ENCODE peak calls at places on chromosomes 4 and X, in six cellular contexts. One of them, this sample, is unnamed.

GRCh38 chr4:42347076-42347475 is 50.2 kb upstream of the SHISA3 start:
- DNase-seq in PC-9: no peak
- DNase-seq in body of pancreas: no peak
- DNase-seq in left ventricle myocardium inferior: no peak
- DNase-seq in tibial artery: no peak
- DNase-seq in foreskin fibroblast: no peak
- DNase-seq in this sample: no peak

GRCh38 chrX:150253946-150254615 is 109.0 kb upstream of the MAMLD1 start:
- DNase-seq in foreskin fibroblast: no peak
- DNase-seq in left ventricle myocardium inferior: no peak
- DNase-seq in body of pancreas: no peak
- DNase-seq in tibial artery: no peak
- DNase-seq in PC-9: no peak
- DNase-seq in this sample: no peak

GRCh38 chr4:37542749-37543148 is 143.4 kb downstream of the RELL1 start:
- DNase-seq in tibial artery: no peak
- DNase-seq in left ventricle myocardium inferior: no peak
- DNase-seq in PC-9: no peak
- DNase-seq in body of pancreas: no peak
- DNase-seq in foreskin fibroblast: no peak
- DNase-seq in this sample: no peak

GRCh38 chr4:111943796-111944203 is 201.5 kb upstream of the FAM241A start:
- DNase-seq in PC-9: peak; percentile 39
- DNase-seq in foreskin fibroblast: peak; percentile 50
- DNase-seq in left ventricle myocardium inferior: no peak
- DNase-seq in tibial artery: no peak
- DNase-seq in body of pancreas: peak; percentile 38
- DNase-seq in this sample: no peak

GRCh38 chrX:84634201-84634782 is 132.0 kb upstream of the HDX start:
- DNase-seq in PC-9: no peak
- DNase-seq in tibial artery: no peak
- DNase-seq in foreskin fibroblast: no peak
- DNase-seq in left ventricle myocardium inferior: no peak
- DNase-seq in body of pancreas: no peak
- DNase-seq in this sample: no peak

GRCh38 chrX:72245461-72246089 is 6.7 kb upstream of the ERCC6L start:
- DNase-seq in tibial artery: peak; percentile 24
- DNase-seq in foreskin fibroblast: peak; percentile 30
- DNase-seq in body of pancreas: peak; percentile 67
- DNase-seq in left ventricle myocardium inferior: peak; percentile 24
- DNase-seq in PC-9: peak; percentile 56
- DNase-seq in this sample: no peak

GRCh38 chr4:9691221-9692065 is 90.0 kb upstream of the DRD5 start:
- DNase-seq in PC-9: peak; percentile 25
- DNase-seq in tibial artery: peak; percentile 96
- DNase-seq in body of pancreas: peak; percentile 96
- DNase-seq in left ventricle myocardium inferior: peak; percentile 97
- DNase-seq in foreskin fibroblast: peak; percentile 83
- DNase-seq in this sample: peak; percentile 90

GRCh38 chrX:93977641-93978040 is 303.6 kb downstream of the FAM133A start:
- DNase-seq in PC-9: no peak
- DNase-seq in tibial artery: no peak
- DNase-seq in left ventricle myocardium inferior: no peak
- DNase-seq in body of pancreas: no peak
- DNase-seq in foreskin fibroblast: no peak
- DNase-seq in this sample: no peak

GRCh38 chrX:12332786-12333347 is 194.6 kb downstream of the FRMPD4 start:
- DNase-seq in left ventricle myocardium inferior: no peak
- DNase-seq in PC-9: no peak
- DNase-seq in foreskin fibroblast: no peak
- DNase-seq in tibial artery: no peak
- DNase-seq in body of pancreas: no peak
- DNase-seq in this sample: no peak

GRCh38 chr4:81211956-81212355 is 3.1 kb downstream of the PRKG2 start:
- DNase-seq in body of pancreas: no peak
- DNase-seq in PC-9: no peak
- DNase-seq in tibial artery: no peak
- DNase-seq in foreskin fibroblast: peak; percentile 76
- DNase-seq in left ventricle myocardium inferior: no peak
- DNase-seq in this sample: no peak

GRCh38 chr4:76376534-76376933 is 44.4 kb downstream of the CCDC158 start:
- DNase-seq in PC-9: no peak
- DNase-seq in left ventricle myocardium inferior: no peak
- DNase-seq in foreskin fibroblast: no peak
- DNase-seq in body of pancreas: no peak
- DNase-seq in tibial artery: no peak
- DNase-seq in this sample: no peak

GRCh38 chrX:150268839-150269238 is 94.3 kb upstream of the MAMLD1 start:
- DNase-seq in body of pancreas: no peak
- DNase-seq in tibial artery: no peak
- DNase-seq in left ventricle myocardium inferior: no peak
- DNase-seq in foreskin fibroblast: no peak
- DNase-seq in PC-9: no peak
- DNase-seq in this sample: no peak

GRCh38 chr4:70240192-70240591 is 2.2 kb upstream of the CSN3 start:
- DNase-seq in left ventricle myocardium inferior: no peak
- DNase-seq in PC-9: no peak
- DNase-seq in tibial artery: no peak
- DNase-seq in foreskin fibroblast: no peak
- DNase-seq in body of pancreas: no peak
- DNase-seq in this sample: no peak

GRCh38 chr4:56937262-56937661 is 29.6 kb downstream of the REST start:
- DNase-seq in PC-9: peak; percentile 38
- DNase-seq in left ventricle myocardium inferior: no peak
- DNase-seq in body of pancreas: no peak
- DNase-seq in foreskin fibroblast: peak; percentile 80
- DNase-seq in tibial artery: no peak
- DNase-seq in this sample: no peak

GRCh38 chrX:68511255-68511654 is 12.4 kb downstream of the YIPF6 start:
- DNase-seq in PC-9: peak; percentile 16
- DNase-seq in foreskin fibroblast: no peak
- DNase-seq in left ventricle myocardium inferior: no peak
- DNase-seq in tibial artery: no peak
- DNase-seq in body of pancreas: peak; percentile 36
- DNase-seq in this sample: no peak

GRCh38 chr4:149370002-149370401 is 445.6 kb downstream of the IQCM start:
- DNase-seq in left ventricle myocardium inferior: no peak
- DNase-seq in PC-9: no peak
- DNase-seq in tibial artery: no peak
- DNase-seq in body of pancreas: no peak
- DNase-seq in foreskin fibroblast: no peak
- DNase-seq in this sample: no peak

DNA sequence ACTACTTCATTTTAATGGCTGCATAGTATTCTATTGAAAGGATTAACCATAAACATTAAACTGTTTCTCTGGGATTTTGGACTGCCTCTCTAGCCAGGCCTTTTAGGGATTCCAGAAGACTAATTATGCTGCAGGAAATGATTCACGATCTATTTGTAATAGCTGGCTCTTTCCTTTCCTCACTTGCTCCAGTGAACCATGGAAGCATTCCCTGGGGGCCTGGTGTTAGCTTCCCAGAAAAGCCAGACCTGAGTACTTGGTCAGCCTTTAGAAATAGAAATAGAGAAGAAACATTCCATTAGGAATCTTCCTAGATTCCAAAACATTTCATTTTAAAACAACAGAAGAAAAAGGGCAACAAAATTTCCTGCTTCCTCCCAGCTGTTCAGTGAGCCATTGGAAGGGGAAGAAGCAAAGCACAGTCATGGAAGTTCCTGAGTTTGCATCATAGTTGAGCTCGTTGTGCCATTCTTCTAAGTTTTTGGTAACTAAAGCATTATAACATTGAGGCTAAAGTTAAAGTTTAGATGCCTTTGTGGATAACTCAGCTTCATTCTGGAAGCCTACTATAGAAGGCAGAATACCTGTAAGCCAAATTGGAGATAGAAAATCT is 83.5 kb downstream of the NPNT start:
- DNase-seq in left ventricle myocardium inferior: no peak
- DNase-seq in foreskin fibroblast: peak; percentile 32
- DNase-seq in tibial artery: peak; percentile 54
- DNase-seq in PC-9: no peak
- DNase-seq in body of pancreas: peak; percentile 28
- DNase-seq in this sample: no peak
- H3K4me3 ChIP-seq in left ventricle myocardium inferior: no peak overlapping the region
- H3K4me3 ChIP-seq in foreskin fibroblast: no peak overlapping the region
- H3K4me3 ChIP-seq in tibial artery: no peak overlapping the region
- H3K4me3 ChIP-seq in PC-9: no peak overlapping the region
- H3K4me3 ChIP-seq in body of pancreas: no peak overlapping the region
- H3K4me3 ChIP-seq in this sample: no peak overlapping the region

GRCh38 chrX:155026420-155026726 is 271 bp upstream of the FUNDC2 start:
- DNase-seq in PC-9: no peak
- DNase-seq in tibial artery: no peak
- DNase-seq in left ventricle myocardium inferior: no peak
- DNase-seq in body of pancreas: no peak
- DNase-seq in foreskin fibroblast: no peak
- DNase-seq in this sample: no peak

GRCh38 chrX:155023907-155024833 is 1.6 kb upstream of the F8 start:
- DNase-seq in foreskin fibroblast: no peak
- DNase-seq in body of pancreas: no peak
- DNase-seq in PC-9: no peak
- DNase-seq in tibial artery: no peak
- DNase-seq in left ventricle myocardium inferior: no peak
- DNase-seq in this sample: no peak

GRCh38 chrX:155020591-155020990 is 1.9 kb downstream of the F8 start:
- DNase-seq in left ventricle myocardium inferior: no peak
- DNase-seq in foreskin fibroblast: no peak
- DNase-seq in body of pancreas: no peak
- DNase-seq in tibial artery: no peak
- DNase-seq in PC-9: no peak
- DNase-seq in this sample: no peak

GRCh38 chrX:155026727-155027508 is at the start of gene FUNDC2:
- DNase-seq in body of pancreas: peak; percentile 96
- DNase-seq in left ventricle myocardium inferior: peak; percentile 93
- DNase-seq in tibial artery: peak; percentile 90
- DNase-seq in PC-9: peak; percentile 98
- DNase-seq in foreskin fibroblast: peak; percentile 89
- DNase-seq in this sample: peak; percentile 96

GRCh38 chrX:155022587-155022986 is at the start of gene F8:
- DNase-seq in PC-9: no peak
- DNase-seq in body of pancreas: no peak
- DNase-seq in left ventricle myocardium inferior: no peak
- DNase-seq in foreskin fibroblast: no peak
- DNase-seq in tibial artery: no peak
- DNase-seq in this sample: no peak
- H3K4me3 ChIP-seq in PC-9: no peak within 1 kb of the TSS
- H3K4me3 ChIP-seq in body of pancreas: no peak within 1 kb of the TSS
- H3K4me3 ChIP-seq in left ventricle myocardium inferior: peak within 1 kb of the TSS; percentile 56
- H3K4me3 ChIP-seq in foreskin fibroblast: no peak within 1 kb of the TSS
- H3K4me3 ChIP-seq in tibial artery: no peak within 1 kb of the TSS
- H3K4me3 ChIP-seq in this sample: no peak within 1 kb of the TSS

GRCh38 chrX:18579495-18579894 is 92.4 kb downstream of the RS1 start:
- DNase-seq in foreskin fibroblast: no peak
- DNase-seq in left ventricle myocardium inferior: no peak
- DNase-seq in PC-9: no peak
- DNase-seq in tibial artery: no peak
- DNase-seq in body of pancreas: no peak
- DNase-seq in this sample: no peak

GRCh38 chrX:18574591-18574990 is 97.3 kb downstream of the RS1 start:
- DNase-seq in foreskin fibroblast: peak; percentile 68
- DNase-seq in tibial artery: peak; percentile 38
- DNase-seq in left ventricle myocardium inferior: peak; percentile 22
- DNase-seq in body of pancreas: no peak
- DNase-seq in PC-9: peak; percentile 2
- DNase-seq in this sample: no peak

GRCh38 chrX:18575744-18576143 is 96.2 kb downstream of the RS1 start:
- DNase-seq in foreskin fibroblast: no peak
- DNase-seq in PC-9: no peak
- DNase-seq in left ventricle myocardium inferior: no peak
- DNase-seq in tibial artery: no peak
- DNase-seq in body of pancreas: no peak
- DNase-seq in this sample: no peak

GRCh38 chrX:18573556-18573955 is 98.4 kb downstream of the RS1 start:
- DNase-seq in tibial artery: no peak
- DNase-seq in PC-9: no peak
- DNase-seq in foreskin fibroblast: no peak
- DNase-seq in left ventricle myocardium inferior: no peak
- DNase-seq in body of pancreas: no peak
- DNase-seq in this sample: no peak

DNA sequence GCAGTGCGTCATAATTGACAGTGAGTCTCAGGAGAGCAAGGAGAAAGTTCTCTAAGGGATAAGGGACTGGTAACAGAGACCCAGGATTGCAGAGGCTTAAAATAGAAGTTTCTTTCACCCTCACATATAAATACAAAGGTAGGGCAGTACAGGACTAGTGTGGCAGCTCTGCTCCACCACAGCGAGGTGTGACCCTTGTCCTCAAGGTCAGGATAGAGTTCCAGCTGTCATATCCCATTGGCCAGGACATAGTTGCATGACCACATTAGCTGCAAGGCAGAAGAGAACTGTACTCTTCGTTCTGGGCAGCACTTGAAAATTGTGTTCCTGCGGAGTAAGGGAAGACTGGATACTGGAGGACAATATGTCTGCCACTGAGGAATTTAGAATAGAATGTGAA is 94.5 kb downstream of the RS1 start:
- DNase-seq in foreskin fibroblast: no peak
- DNase-seq in PC-9: no peak
- DNase-seq in left ventricle myocardium inferior: no peak
- DNase-seq in tibial artery: no peak
- DNase-seq in body of pancreas: no peak
- DNase-seq in this sample: no peak
- H3K4me3 ChIP-seq in foreskin fibroblast: no peak overlapping the region
- H3K4me3 ChIP-seq in PC-9: no peak overlapping the region
- H3K4me3 ChIP-seq in left ventricle myocardium inferior: no peak overlapping the region
- H3K4me3 ChIP-seq in tibial artery: no peak overlapping the region
- H3K4me3 ChIP-seq in body of pancreas: no peak overlapping the region
- H3K4me3 ChIP-seq in this sample: no peak overlapping the region

GRCh38 chr4:52712172-52712990 is 38.8 kb downstream of the ERVMER34-1 start:
- DNase-seq in tibial artery: peak; percentile 98
- DNase-seq in foreskin fibroblast: peak; percentile 97
- DNase-seq in left ventricle myocardium inferior: peak; percentile 99
- DNase-seq in PC-9: peak; percentile 98
- DNase-seq in body of pancreas: peak; percentile 98
- DNase-seq in this sample: peak; percentile 97

GRCh38 chr4:52711834-52712171 is 39.4 kb downstream of the ERVMER34-1 start:
- DNase-seq in tibial artery: no peak
- DNase-seq in left ventricle myocardium inferior: no peak
- DNase-seq in PC-9: no peak
- DNase-seq in body of pancreas: no peak
- DNase-seq in foreskin fibroblast: no peak
- DNase-seq in this sample: no peak

GRCh38 chr4:52712991-52713275 is 38.3 kb downstream of the ERVMER34-1 start:
- DNase-seq in PC-9: no peak
- DNase-seq in tibial artery: no peak
- DNase-seq in foreskin fibroblast: no peak
- DNase-seq in body of pancreas: no peak
- DNase-seq in left ventricle myocardium inferior: no peak
- DNase-seq in this sample: no peak

GRCh38 chr4:52709155-52709554 is 42.1 kb downstream of the ERVMER34-1 start:
- DNase-seq in tibial artery: no peak
- DNase-seq in PC-9: no peak
- DNase-seq in body of pancreas: no peak
- DNase-seq in left ventricle myocardium inferior: no peak
- DNase-seq in foreskin fibroblast: no peak
- DNase-seq in this sample: no peak

DNA sequence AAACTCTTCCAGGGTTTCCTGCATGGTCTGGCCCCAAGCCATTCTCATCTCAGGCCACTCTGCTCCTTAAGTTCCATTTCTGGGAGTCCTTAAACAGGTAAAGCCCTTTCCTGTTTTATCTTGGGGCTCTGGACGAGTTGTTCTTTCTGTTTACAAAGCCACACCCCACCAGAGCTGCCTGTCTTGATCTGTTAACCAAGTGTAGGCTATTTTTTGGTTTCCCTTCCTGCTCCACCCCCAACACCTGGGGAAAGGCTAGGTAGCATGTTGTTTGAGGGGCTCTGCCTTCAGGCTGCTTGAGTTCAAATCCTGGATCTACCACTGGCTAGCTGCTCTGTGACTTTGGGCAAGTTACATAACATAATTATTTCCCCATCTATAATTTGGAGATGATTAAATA is 40.0 kb downstream of the ERVMER34-1 start:
- DNase-seq in body of pancreas: no peak
- DNase-seq in foreskin fibroblast: no peak
- DNase-seq in PC-9: no peak
- DNase-seq in tibial artery: no peak
- DNase-seq in left ventricle myocardium inferior: no peak
- DNase-seq in this sample: no peak
- H3K4me3 ChIP-seq in body of pancreas: no peak overlapping the region
- H3K4me3 ChIP-seq in foreskin fibroblast: no peak overlapping the region
- H3K4me3 ChIP-seq in PC-9: no peak overlapping the region
- H3K4me3 ChIP-seq in tibial artery: no peak overlapping the region
- H3K4me3 ChIP-seq in left ventricle myocardium inferior: no peak overlapping the region
- H3K4me3 ChIP-seq in this sample: no peak overlapping the region